ENCODE peak calls at places on chromosomes 4 and X, in six cellular contexts. P is fibroblast of pulmonary artery; B is neural progenitor cell; X is Peyer's patch; O is CD8-positive, alpha-beta T cell; L is tibial nerve. N is an unnamed sample.

GRCh38 chr4:100870940-100871772 is 353.3 kb upstream of the EMCN start:
- DNase-seq in P (no peak), B (no peak), X (no peak), O (no peak), L (no peak), N (no peak)

GRCh38 chr4:18248611-18249010 is 227.1 kb upstream of the LCORL start:
- DNase-seq in P (no peak), B (no peak), X (no peak), O (no peak), L (no peak), N (no peak)

GRCh38 chr4:110543577-110543976 is 67.6 kb downstream of the ENPEP start:
- DNase-seq in P (no peak), B (no peak), X (no peak), O (no peak), L (no peak), N (no peak)

GRCh38 chr4:151540728-151541437 is 131.9 kb downstream of the FHIP1A start:
- DNase-seq in P (peak), B (no peak), X (peak), O (no peak), L (no peak), N (no peak)

GRCh38 chr4:35963969-35964515 is 280.3 kb downstream of the ARAP2 start:
- DNase-seq in P (peak), B (no peak), X (no peak), O (no peak), L (no peak), N (no peak)

GRCh38 chrX:112053169-112053568 is 29.4 kb downstream of the TRPC5 start:
- DNase-seq in P (no peak), B (no peak), X (no peak), O (no peak), L (no peak), N (no peak)

GRCh38 chr4:43456383-43456782 is 563.9 kb downstream of the GRXCR1 start:
- DNase-seq in P (peak), B (no peak), X (no peak), O (no peak), L (no peak), N (no peak)

GRCh38 chr4:42280327-42281095 is 116.8 kb upstream of the SHISA3 start:
- DNase-seq in P (peak), B (peak), X (no peak), O (no peak), L (no peak), N (no peak)

GRCh38 chr4:2255501-2256155 is 6.3 kb downstream of the MXD4 start:
- DNase-seq in P (peak), B (no peak), X (peak), O (no peak), L (peak), N (peak)

GRCh38 chrX:17374619-17375360 is at the start of gene NHS:
- DNase-seq in P (peak), B (peak), X (peak), O (no peak), L (peak), N (no peak)
- H3K4me3 ChIP-seq in P (peak), B (peak), X (peak), O (no peak), L (peak), N (peak)

GRCh38 chrX:44032479-44032878 is 59.3 kb upstream of the NDP start:
- DNase-seq in P (no peak), B (no peak), X (no peak), O (no peak), L (no peak), N (no peak)
- H3K4me3 ChIP-seq in P (no peak), B (no peak), X (no peak), O (no peak), L (no peak), N (no peak)

GRCh38 chr4:37757705-37758104 is 68.8 kb upstream of the PGM2 start:
- DNase-seq in P (peak), B (no peak), X (no peak), O (no peak), L (no peak), N (no peak)
- H3K4me3 ChIP-seq in P (no peak), B (no peak), X (no peak), O (no peak), L (no peak), N (no peak)

DNA sequence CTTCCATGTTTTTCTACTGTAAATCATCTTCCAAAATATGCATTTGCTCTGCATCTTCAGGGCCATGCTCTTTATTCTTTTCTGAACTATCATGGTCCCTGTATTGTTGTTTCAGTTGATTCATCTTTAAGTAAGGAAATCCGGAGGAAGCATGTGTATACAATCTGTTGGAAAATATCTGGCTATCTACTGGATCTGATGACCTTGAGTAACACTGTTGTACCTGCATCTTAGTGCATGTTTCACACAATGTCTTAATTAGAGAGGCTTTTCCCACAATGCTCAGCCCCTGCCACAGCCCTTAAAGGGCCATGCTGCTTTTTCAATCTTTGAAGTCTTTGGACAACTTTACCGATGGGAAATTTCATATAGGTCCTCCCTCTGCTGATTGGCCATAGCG is 61.8 kb upstream of the SH3RF1 start:
- DNase-seq in P (no peak), B (no peak), X (no peak), O (no peak), L (no peak), N (no peak)
- H3K4me3 ChIP-seq in P (no peak), B (no peak), X (no peak), O (no peak), L (no peak), N (no peak)

DNA sequence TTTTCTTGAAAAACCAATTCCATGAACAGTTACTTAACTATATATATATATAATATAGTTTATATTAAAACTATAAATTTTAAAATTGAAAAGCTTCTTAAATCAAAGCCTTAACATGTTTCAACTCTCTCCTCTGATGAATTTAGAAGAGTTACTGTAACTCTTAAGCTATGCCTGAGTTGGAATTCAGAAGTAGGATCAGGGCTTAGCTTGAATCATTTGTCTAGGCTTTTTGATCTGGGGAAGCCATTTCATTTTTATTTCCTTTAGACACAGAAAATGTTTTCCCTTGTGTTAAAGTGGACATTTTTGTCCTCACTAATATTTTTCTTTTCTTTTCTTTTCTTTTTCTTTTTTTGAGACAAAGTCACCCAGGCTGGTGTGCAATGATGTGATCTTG is 40.4 kb upstream of the PDLIM5 start:
- DNase-seq in P (no peak), B (no peak), X (no peak), O (no peak), L (no peak), N (no peak)
- H3K4me3 ChIP-seq in P (no peak), B (no peak), X (no peak), O (no peak), L (no peak), N (no peak)

GRCh38 chrX:103756736-103757135 is 19.9 kb upstream of the PLP1 start:
- DNase-seq in P (no peak), B (no peak), X (no peak), O (no peak), L (no peak), N (no peak)
- H3K4me3 ChIP-seq in P (no peak), B (no peak), X (no peak), O (no peak), L (no peak), N (no peak)

GRCh38 chr4:121696140-121696640 is 590 bp downstream of the ANXA5 start:
- DNase-seq in P (peak), B (peak), X (peak), O (peak), L (peak), N (peak)

GRCh38 chr4:121698119-121698732 is 1.4 kb upstream of the ANXA5 start:
- DNase-seq in P (no peak), B (no peak), X (no peak), O (no peak), L (no peak), N (no peak)

GRCh38 chr4:121701263-121701662 is 4.5 kb upstream of the ANXA5 start:
- DNase-seq in P (no peak), B (no peak), X (no peak), O (no peak), L (no peak), N (no peak)

GRCh38 chr4:121696641-121697461 is at the start of gene ANXA5:
- DNase-seq in P (peak), B (peak), X (peak), O (peak), L (peak), N (peak)

DNA sequence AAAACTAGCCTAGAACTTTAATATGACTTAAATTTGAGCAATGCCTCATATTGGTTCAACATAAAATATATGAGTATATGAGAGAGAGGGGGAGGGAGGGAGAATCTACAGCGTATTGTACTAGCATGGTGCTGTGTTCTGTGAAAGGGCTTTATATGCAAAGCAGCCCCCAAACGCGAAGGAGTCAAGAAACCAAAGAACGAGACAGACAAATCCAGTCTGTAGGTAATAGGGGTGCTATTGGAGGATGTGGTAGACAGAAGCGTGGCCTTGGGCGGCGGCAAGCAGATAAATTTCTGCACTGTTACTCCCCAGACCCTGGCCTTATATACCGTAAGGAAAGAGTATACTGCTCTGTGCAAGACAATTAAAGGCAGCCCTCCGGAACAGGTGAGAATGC is 846 bp upstream of the ANXA5 start:
- DNase-seq in P (no peak), B (no peak), X (no peak), O (no peak), L (no peak), N (no peak)
- H3K4me3 ChIP-seq in P (peak), B (peak), X (peak), O (peak), L (peak), N (peak)

N was measured in pancreas.